ENCODE peak calls at places on chromosomes 13 and 19, in ten cellular contexts. One of them, this sample, is unnamed.

GRCh38 chr13:23701191-23701590 is 131.0 kb downstream of the TNFRSF19 start:
- DNase-seq in T-helper 17 cell: no peak
- DNase-seq in astrocyte of the cerebellum: no peak
- DNase-seq in HFFc6: no peak
- DNase-seq in naive B cell: no peak
- DNase-seq in ecto neural progenitor cell: no peak
- DNase-seq in effector memory CD8-positive, alpha-beta T cell: no peak
- DNase-seq in mucosa of gallbladder: no peak
- DNase-seq in stimulated activated naive CD4-positive, alpha-beta T cell: no peak
- DNase-seq in kidney tubule cell: no peak
- DNase-seq in this sample: no peak

GRCh38 chr19:47111682-47112165 is 1.9 kb downstream of the ZC3H4 start:
- DNase-seq in T-helper 17 cell: no peak
- DNase-seq in astrocyte of the cerebellum: no peak
- DNase-seq in HFFc6: no peak
- DNase-seq in naive B cell: no peak
- DNase-seq in ecto neural progenitor cell: no peak
- DNase-seq in effector memory CD8-positive, alpha-beta T cell: no peak
- DNase-seq in mucosa of gallbladder: no peak
- DNase-seq in stimulated activated naive CD4-positive, alpha-beta T cell: no peak
- DNase-seq in kidney tubule cell: no peak
- DNase-seq in this sample: no peak

GRCh38 chr19:45927565-45928261 is 13.1 kb upstream of the NANOS2 start:
- DNase-seq in T-helper 17 cell: peak
- DNase-seq in astrocyte of the cerebellum: peak
- DNase-seq in HFFc6: peak
- DNase-seq in naive B cell: peak
- DNase-seq in ecto neural progenitor cell: peak
- DNase-seq in effector memory CD8-positive, alpha-beta T cell: peak
- DNase-seq in mucosa of gallbladder: peak
- DNase-seq in stimulated activated naive CD4-positive, alpha-beta T cell: peak
- DNase-seq in kidney tubule cell: peak
- DNase-seq in this sample: peak

GRCh38 chr19:30340724-30341595 is 31.2 kb upstream of the ZNF536 start:
- DNase-seq in T-helper 17 cell: no peak
- DNase-seq in astrocyte of the cerebellum: no peak
- DNase-seq in HFFc6: no peak
- DNase-seq in naive B cell: no peak
- DNase-seq in ecto neural progenitor cell: no peak
- DNase-seq in effector memory CD8-positive, alpha-beta T cell: no peak
- DNase-seq in mucosa of gallbladder: no peak
- DNase-seq in stimulated activated naive CD4-positive, alpha-beta T cell: no peak
- DNase-seq in kidney tubule cell: no peak
- DNase-seq in this sample: no peak

GRCh38 chr19:3108775-3109174 is 14.6 kb downstream of the GNA11 start:
- DNase-seq in T-helper 17 cell: peak
- DNase-seq in astrocyte of the cerebellum: peak
- DNase-seq in HFFc6: peak
- DNase-seq in naive B cell: peak
- DNase-seq in ecto neural progenitor cell: peak
- DNase-seq in effector memory CD8-positive, alpha-beta T cell: peak
- DNase-seq in mucosa of gallbladder: peak
- DNase-seq in stimulated activated naive CD4-positive, alpha-beta T cell: peak
- DNase-seq in kidney tubule cell: peak
- DNase-seq in this sample: peak

GRCh38 chr13:113930711-113931637 is 42.9 kb downstream of the C13orf46 start:
- DNase-seq in T-helper 17 cell: no peak
- DNase-seq in astrocyte of the cerebellum: peak
- DNase-seq in HFFc6: no peak
- DNase-seq in naive B cell: no peak
- DNase-seq in ecto neural progenitor cell: peak
- DNase-seq in effector memory CD8-positive, alpha-beta T cell: peak
- DNase-seq in mucosa of gallbladder: no peak
- DNase-seq in stimulated activated naive CD4-positive, alpha-beta T cell: no peak
- DNase-seq in kidney tubule cell: no peak
- DNase-seq in this sample: no peak

GRCh38 chr13:101512650-101513049 is 60.2 kb downstream of the ITGBL1 start:
- DNase-seq in T-helper 17 cell: no peak
- DNase-seq in astrocyte of the cerebellum: peak
- DNase-seq in HFFc6: no peak
- DNase-seq in naive B cell: no peak
- DNase-seq in ecto neural progenitor cell: no peak
- DNase-seq in effector memory CD8-positive, alpha-beta T cell: no peak
- DNase-seq in mucosa of gallbladder: no peak
- DNase-seq in stimulated activated naive CD4-positive, alpha-beta T cell: no peak
- DNase-seq in kidney tubule cell: peak
- DNase-seq in this sample: no peak

GRCh38 chr13:20901668-20902437 is 693 bp downstream of the XPO4 start:
- DNase-seq in T-helper 17 cell: peak
- DNase-seq in astrocyte of the cerebellum: no peak
- DNase-seq in HFFc6: peak
- DNase-seq in naive B cell: no peak
- DNase-seq in ecto neural progenitor cell: peak
- DNase-seq in effector memory CD8-positive, alpha-beta T cell: no peak
- DNase-seq in mucosa of gallbladder: no peak
- DNase-seq in stimulated activated naive CD4-positive, alpha-beta T cell: peak
- DNase-seq in kidney tubule cell: peak
- DNase-seq in this sample: peak

GRCh38 chr13:98429977-98430785 is 146.7 kb downstream of the STK24 start:
- DNase-seq in T-helper 17 cell: no peak
- DNase-seq in astrocyte of the cerebellum: peak
- DNase-seq in HFFc6: no peak
- DNase-seq in naive B cell: no peak
- DNase-seq in ecto neural progenitor cell: no peak
- DNase-seq in effector memory CD8-positive, alpha-beta T cell: no peak
- DNase-seq in mucosa of gallbladder: no peak
- DNase-seq in stimulated activated naive CD4-positive, alpha-beta T cell: no peak
- DNase-seq in kidney tubule cell: no peak
- DNase-seq in this sample: no peak

GRCh38 chr13:87656311-87656710 is 14.9 kb upstream of the SLITRK5 start:
- DNase-seq in T-helper 17 cell: no peak
- DNase-seq in astrocyte of the cerebellum: peak
- DNase-seq in HFFc6: no peak
- DNase-seq in naive B cell: no peak
- DNase-seq in ecto neural progenitor cell: no peak
- DNase-seq in effector memory CD8-positive, alpha-beta T cell: no peak
- DNase-seq in mucosa of gallbladder: no peak
- DNase-seq in stimulated activated naive CD4-positive, alpha-beta T cell: no peak
- DNase-seq in kidney tubule cell: no peak
- DNase-seq in this sample: no peak

GRCh38 chr13:27309967-27310598 is 39.5 kb downstream of the RASL11A start:
- DNase-seq in T-helper 17 cell: no peak
- DNase-seq in astrocyte of the cerebellum: no peak
- DNase-seq in HFFc6: peak
- DNase-seq in naive B cell: no peak
- DNase-seq in ecto neural progenitor cell: no peak
- DNase-seq in effector memory CD8-positive, alpha-beta T cell: no peak
- DNase-seq in mucosa of gallbladder: no peak
- DNase-seq in stimulated activated naive CD4-positive, alpha-beta T cell: no peak
- DNase-seq in kidney tubule cell: no peak
- DNase-seq in this sample: no peak

GRCh38 chr13:21238267-21238666 is 61.8 kb downstream of the MRPL57 start:
- DNase-seq in T-helper 17 cell: no peak
- DNase-seq in astrocyte of the cerebellum: no peak
- DNase-seq in HFFc6: no peak
- DNase-seq in naive B cell: no peak
- DNase-seq in ecto neural progenitor cell: no peak
- DNase-seq in effector memory CD8-positive, alpha-beta T cell: no peak
- DNase-seq in mucosa of gallbladder: no peak
- DNase-seq in stimulated activated naive CD4-positive, alpha-beta T cell: no peak
- DNase-seq in kidney tubule cell: no peak
- DNase-seq in this sample: no peak

GRCh38 chr19:33193864-33194362 is at the start of gene LRP3:
- DNase-seq in T-helper 17 cell: no peak
- DNase-seq in astrocyte of the cerebellum: no peak
- DNase-seq in HFFc6: no peak
- DNase-seq in naive B cell: no peak
- DNase-seq in ecto neural progenitor cell: peak
- DNase-seq in effector memory CD8-positive, alpha-beta T cell: no peak
- DNase-seq in mucosa of gallbladder: no peak
- DNase-seq in stimulated activated naive CD4-positive, alpha-beta T cell: no peak
- DNase-seq in kidney tubule cell: peak
- DNase-seq in this sample: peak

GRCh38 chr13:85665286-85665685 is 133.9 kb downstream of the SLITRK6 start:
- DNase-seq in T-helper 17 cell: no peak
- DNase-seq in astrocyte of the cerebellum: no peak
- DNase-seq in HFFc6: no peak
- DNase-seq in naive B cell: no peak
- DNase-seq in ecto neural progenitor cell: no peak
- DNase-seq in effector memory CD8-positive, alpha-beta T cell: no peak
- DNase-seq in mucosa of gallbladder: no peak
- DNase-seq in stimulated activated naive CD4-positive, alpha-beta T cell: no peak
- DNase-seq in kidney tubule cell: no peak
- DNase-seq in this sample: no peak

GRCh38 chr13:100129605-100130004 is 40.7 kb downstream of the PCCA start:
- DNase-seq in T-helper 17 cell: no peak
- DNase-seq in astrocyte of the cerebellum: no peak
- DNase-seq in HFFc6: no peak
- DNase-seq in naive B cell: no peak
- DNase-seq in ecto neural progenitor cell: no peak
- DNase-seq in effector memory CD8-positive, alpha-beta T cell: no peak
- DNase-seq in mucosa of gallbladder: no peak
- DNase-seq in stimulated activated naive CD4-positive, alpha-beta T cell: no peak
- DNase-seq in kidney tubule cell: no peak
- DNase-seq in this sample: no peak

GRCh38 chr19:4910594-4911273 is 1.4 kb downstream of the UHRF1 start:
- DNase-seq in T-helper 17 cell: no peak
- DNase-seq in astrocyte of the cerebellum: no peak
- DNase-seq in HFFc6: peak
- DNase-seq in naive B cell: no peak
- DNase-seq in ecto neural progenitor cell: no peak
- DNase-seq in effector memory CD8-positive, alpha-beta T cell: no peak
- DNase-seq in mucosa of gallbladder: no peak
- DNase-seq in stimulated activated naive CD4-positive, alpha-beta T cell: no peak
- DNase-seq in kidney tubule cell: peak
- DNase-seq in this sample: no peak